ENCODE peak calls at places on chromosomes 7 and 10, in four cellular contexts. I is GM12878, R is K562, N is HepG2. Z is an unnamed sample.

GRCh38 chr7:29565186-29565540 is 1.5 kb downstream of the PRR15 start:
- DNase-seq in R (no peak), N (no peak), I (no peak), Z (no peak)

GRCh38 chr7:137959987-137960386 is 41.9 kb downstream of the CREB3L2 start:
- DNase-seq in N (no peak), R (no peak), I (no peak), Z (no peak)

GRCh38 chr10:122544493-122544892 is 16.1 kb upstream of the DMBT1 start:
- DNase-seq in I (no peak), R (no peak), N (no peak), Z (no peak)

GRCh38 chr10:82211331-82211730 is 336.3 kb downstream of the NRG3 start:
- DNase-seq in N (no peak), I (no peak), R (no peak), Z (no peak)

GRCh38 chr7:134625571-134625970 is 21.1 kb upstream of the BPGM start:
- DNase-seq in I (no peak), N (no peak), R (no peak), Z (no peak)

GRCh38 chr7:139232377-139232717 is 1.3 kb downstream of the UBN2 start:
- DNase-seq in I (no peak), R (no peak), N (no peak), Z (no peak)

GRCh38 chr7:45583296-45583695 is 9.1 kb downstream of the ADCY1 start:
- DNase-seq in I (no peak), R (no peak), N (no peak), Z (no peak)

GRCh38 chr7:1149351-1149794 is 10.6 kb downstream of the ZFAND2A start:
- DNase-seq in I (no peak), N (no peak), R (no peak), Z (no peak)

GRCh38 chr7:39633563-39634550 is 10.5 kb downstream of the RALA start:
- DNase-seq in I (no peak), N (no peak), R (no peak), Z (no peak)

GRCh38 chr7:7237201-7237977 is 55.0 kb downstream of the C1GALT1 start:
- DNase-seq in N (no peak), R (no peak), I (no peak), Z (no peak)

GRCh38 chr7:155227788-155228458 is 69.8 kb upstream of the INSIG1 start:
- DNase-seq in N (no peak), I (no peak), R (no peak), Z (no peak)

GRCh38 chr10:61301560-61301959 is 151.6 kb downstream of the TMEM26 start:
- DNase-seq in I (no peak), N (no peak), R (no peak), Z (no peak)

GRCh38 chr7:131533151-131533559 is 23.3 kb downstream of the PODXL start:
- DNase-seq in I (no peak), R (no peak), N (no peak), Z (no peak)
- TF ChIP-seq FOXK2 in I (no peak), R (no peak), N (no peak), Z (no peak)

GRCh38 chr10:70399177-70399576 is 4.8 kb upstream of the EIF4EBP2 start:
- DNase-seq in I (no peak), N (no peak), R (no peak), Z (no peak)

GRCh38 chr10:70391654-70392053 is 9.2 kb upstream of the LRRC20 start:
- DNase-seq in N (no peak), I (no peak), R (no peak), Z (no peak)

DNA sequence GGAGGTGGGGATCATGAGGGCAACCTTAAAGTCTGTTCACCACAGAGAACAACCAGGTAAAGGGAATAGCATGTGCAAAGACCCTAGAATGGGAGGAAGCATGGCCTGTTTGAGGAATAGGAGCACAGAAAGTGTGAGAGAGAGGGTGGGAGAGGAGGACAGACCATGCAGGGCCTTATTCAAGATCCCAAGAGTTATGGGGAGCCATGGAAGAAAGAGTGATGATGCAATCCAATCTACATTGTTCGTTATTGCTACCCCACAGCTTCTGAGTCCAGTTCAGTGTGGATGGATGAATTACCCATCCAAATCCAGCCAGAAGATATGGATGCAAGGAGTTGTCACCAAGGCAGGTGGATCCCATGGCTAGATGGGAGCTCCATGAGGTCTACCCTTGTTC is 7.8 kb upstream of the EIF4EBP2 start:
- DNase-seq in I (no peak), N (no peak), R (no peak), Z (no peak)
- TF ChIP-seq SP1 in I (no peak), N (no peak), R (no peak), Z (no peak)

GRCh38 chr10:17199351-17199804 is 2.1 kb downstream of the TRDMT1 start:
- DNase-seq in R (peak), I (no peak), N (no peak), Z (peak)
- TF ChIP-seq FOXK2 in R (peak), I (no peak), N (no peak), Z (no peak)

DNA sequence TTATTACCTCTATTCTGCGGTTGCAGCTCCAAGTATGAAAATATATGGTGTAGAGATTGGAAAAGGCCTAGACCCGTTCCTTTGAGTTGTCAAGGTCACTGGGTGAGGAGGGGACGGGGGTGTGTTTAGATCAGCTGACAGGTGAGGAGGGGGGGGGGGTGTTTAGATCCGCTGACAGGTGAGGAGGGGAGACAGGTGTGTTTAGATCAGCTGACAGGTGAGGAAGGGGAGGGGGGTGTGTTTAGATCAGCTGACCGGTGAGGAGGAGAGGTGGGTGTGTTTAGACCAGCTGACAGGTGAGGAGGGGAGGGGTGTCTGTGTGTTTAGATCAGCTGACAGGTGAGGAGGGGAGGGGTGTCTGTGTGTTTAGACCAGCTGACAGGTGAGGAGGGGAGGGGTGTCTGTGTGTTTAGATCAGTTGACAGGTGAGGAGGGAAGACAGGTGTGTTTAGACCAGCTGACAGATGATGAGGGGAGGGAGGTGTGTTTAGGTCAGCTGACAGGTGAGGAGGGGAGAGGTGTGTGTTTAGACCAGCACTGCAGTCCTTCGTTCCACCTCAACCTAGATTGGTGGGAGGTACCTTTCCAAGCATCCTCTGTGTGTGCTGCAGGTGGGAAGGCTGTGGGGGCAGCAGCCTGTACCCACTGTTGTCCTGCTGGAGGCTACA is 655.0 kb upstream of the ADARB2 start:
- DNase-seq in I (no peak), R (no peak), N (no peak), Z (no peak)
- TF ChIP-seq SP1 in I (no peak), R (no peak), N (no peak), Z (no peak)

GRCh38 chr7:102279537-102280400 is 6.9 kb upstream of the SH2B2 start:
- DNase-seq in N (peak), R (peak), I (no peak), Z (peak)
- TF ChIP-seq FOXK2 in N (no peak), R (no peak), I (no peak), Z (no peak)

DNA sequence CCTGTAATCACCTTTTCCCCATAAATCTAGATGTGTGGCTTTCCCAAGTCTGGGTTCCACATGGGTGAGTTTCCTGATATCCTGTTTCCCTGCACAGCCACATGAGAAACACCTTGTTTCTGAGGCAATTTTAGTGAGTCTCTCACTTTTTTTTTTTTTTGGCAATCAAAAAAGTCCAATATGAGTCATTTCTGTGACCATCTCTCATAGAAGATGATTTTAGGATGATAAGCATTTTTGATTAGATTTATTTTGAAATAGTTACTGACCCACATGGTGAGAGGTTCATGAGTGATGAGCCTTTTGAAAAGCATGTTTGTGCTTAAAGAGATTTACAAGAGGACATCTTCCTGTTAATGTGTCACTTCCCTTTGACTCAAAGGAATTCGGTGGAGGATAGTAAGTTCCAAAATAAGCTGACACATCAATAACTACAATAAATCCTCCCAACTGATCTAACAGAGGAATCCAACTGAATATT is 464.0 kb downstream of the INHBA start:
- DNase-seq in I (no peak), N (no peak), R (no peak), Z (no peak)
- TF ChIP-seq SP1 in I (no peak), N (no peak), R (no peak), Z (no peak)

DNA sequence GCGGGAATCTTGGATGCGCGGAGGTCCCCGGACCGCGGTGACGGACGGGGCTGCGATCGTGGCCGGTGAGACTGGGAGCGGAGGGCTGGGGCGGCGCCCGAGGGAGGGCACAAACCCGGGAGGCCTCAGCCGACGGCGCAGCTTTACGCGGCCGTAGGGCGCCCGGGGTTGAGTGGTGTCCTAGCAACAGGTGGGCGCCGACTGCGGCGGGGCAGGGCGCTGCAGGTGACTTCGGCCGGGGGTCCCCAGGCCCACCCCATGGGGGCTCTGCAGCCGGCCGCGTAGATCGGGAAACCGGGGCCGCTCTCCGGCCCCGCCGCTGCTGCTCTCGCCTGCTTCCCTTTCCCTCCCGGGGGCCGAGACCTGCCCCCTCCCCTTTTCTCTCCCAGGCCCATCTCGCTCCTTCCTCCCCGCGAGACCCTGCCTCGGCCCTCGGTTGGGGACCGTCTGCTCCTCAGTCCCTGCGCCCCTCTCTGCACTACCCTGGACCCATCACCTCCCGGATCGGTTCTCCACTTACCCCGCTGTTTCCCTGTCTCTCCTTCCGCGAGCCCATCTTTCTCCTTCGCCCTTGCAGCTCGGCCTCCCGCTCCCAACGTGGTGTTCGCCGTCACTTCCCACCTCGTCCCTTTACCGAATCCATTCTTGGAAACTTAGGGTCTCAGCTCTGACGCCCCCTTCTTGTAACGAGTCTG is 18.4 kb upstream of the ACBD5 start:
- DNase-seq in N (no peak), I (no peak), R (no peak), Z (no peak)
- TF ChIP-seq FOXK2 in N (no peak), I (no peak), R (no peak), Z (no peak)

DNA sequence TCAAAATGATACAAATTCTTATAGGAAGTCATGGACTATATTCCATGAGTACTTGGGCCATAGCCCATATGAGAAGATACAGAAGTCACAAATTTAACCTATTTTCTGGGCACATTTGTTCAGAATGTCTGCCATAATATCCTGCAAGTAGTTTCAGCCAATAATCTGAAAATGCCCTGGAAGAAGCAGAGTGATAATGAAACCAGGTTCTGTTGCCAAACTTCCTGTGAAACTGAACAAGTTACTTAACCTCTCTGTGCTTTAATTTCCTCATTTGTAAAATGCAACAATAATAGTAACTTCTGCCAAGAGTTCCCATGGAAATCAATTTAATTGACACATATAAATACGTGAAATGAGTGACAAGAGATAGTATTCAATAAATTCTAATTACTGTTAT is 88.9 kb downstream of the SEMA3C start:
- DNase-seq in I (no peak), N (no peak), R (no peak), Z (no peak)
- TF ChIP-seq SP1 in I (no peak), N (no peak), R (no peak), Z (no peak)

DNA sequence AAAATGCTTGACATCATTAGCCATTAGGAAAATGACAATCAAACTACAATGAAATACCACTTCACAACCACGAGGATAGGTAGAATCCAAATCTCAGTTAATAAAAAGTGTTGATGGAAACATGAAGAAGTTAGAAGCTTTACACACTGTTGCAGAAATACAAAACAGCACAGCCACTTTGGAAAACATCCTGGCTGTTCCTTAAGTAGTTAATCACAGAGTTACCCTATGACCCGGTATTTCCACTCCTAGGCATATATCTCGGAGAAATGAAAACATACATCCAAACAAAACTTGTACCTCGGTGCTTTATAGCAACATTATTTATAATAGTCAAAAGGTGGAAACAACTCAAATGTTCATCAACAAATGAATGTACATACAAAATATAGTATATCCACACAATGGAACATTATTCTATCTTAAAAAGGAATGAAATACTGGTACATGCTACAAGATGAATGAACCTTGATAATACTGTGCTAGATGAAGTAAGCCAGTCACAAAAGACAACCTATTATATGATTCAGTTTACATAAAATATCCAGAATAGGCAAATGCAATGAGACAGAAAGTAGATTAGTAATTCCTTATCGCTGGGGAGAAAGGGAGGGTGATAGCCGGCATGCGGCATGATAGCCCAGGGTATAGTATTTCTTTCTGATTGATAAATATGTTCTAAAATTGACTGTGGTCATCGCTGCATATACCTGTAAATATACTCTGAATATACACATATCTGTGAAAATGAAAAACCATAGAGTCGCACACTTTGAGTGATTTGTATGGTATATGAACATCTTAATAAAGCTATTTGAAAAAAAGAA is 1.9 kb downstream of the VWDE start:
- DNase-seq in R (peak), I (no peak), N (no peak), Z (no peak)
- TF ChIP-seq FOXK2 in R (no peak), I (no peak), N (no peak), Z (no peak)

GRCh38 chr7:78203042-78203720 is 404.6 kb downstream of the PHTF2 start:
- DNase-seq in N (no peak), R (no peak), I (no peak), Z (no peak)
- TF ChIP-seq SP1 in N (no peak), R (no peak), I (no peak), Z (no peak)